ENCODE peak calls at places on chromosomes 6 and 20, in four cellular contexts. K, I, M and G are unnamed samples.

GRCh38 chr20:59992531-59992930 is 34.3 kb downstream of the CDH26 start:
- DNase-seq in I (no peak), K (no peak), M (peak), G (peak)

GRCh38 chr20:20215976-20216727 is 151.8 kb upstream of the INSM1 start:
- DNase-seq in M (no peak), K (peak), I (peak), G (no peak)

GRCh38 chr6:42431877-42432276 is 19.8 kb downstream of the TRERF1 start:
- DNase-seq in I (no peak), K (no peak), M (no peak), G (no peak)

GRCh38 chr6:146670161-146670560 is 71.4 kb downstream of the ADGB start:
- DNase-seq in K (no peak), I (no peak), M (peak), G (no peak)

GRCh38 chr20:38497246-38497645 is 24.6 kb downstream of the RALGAPB start:
- DNase-seq in K (no peak), I (no peak), M (peak), G (no peak)

GRCh38 chr6:116963972-116964371 is 86.9 kb downstream of the RFX6 start:
- DNase-seq in K (no peak), I (no peak), M (no peak), G (no peak)

GRCh38 chr6:48826884-48827701 is 636.0 kb downstream of the MMUT start:
- DNase-seq in I (peak), M (peak), K (no peak), G (peak)

GRCh38 chr6:157047951-157048350 is 270.8 kb downstream of the ARID1B start:
- DNase-seq in K (no peak), I (no peak), M (peak), G (peak)

GRCh38 chr6:41214559-41215238 is 13.4 kb upstream of the TREML4 start:
- DNase-seq in M (no peak), I (no peak), K (no peak), G (no peak)

GRCh38 chr20:63856111-63856511 is 5.2 kb upstream of the ABHD16B start:
- DNase-seq in M (no peak), K (no peak), I (no peak), G (no peak)

GRCh38 chr6:155404937-155405336 is 50.7 kb downstream of the NOX3 start:
- DNase-seq in K (no peak), M (no peak), I (no peak), G (no peak)

GRCh38 chr20:61842011-61842410 is 223.7 kb downstream of the TAF4 start:
- DNase-seq in I (no peak), K (no peak), M (no peak), G (no peak)

GRCh38 chr6:82364087-82365010 is 732 bp downstream of the TPBG start:
- DNase-seq in K (peak), M (peak), I (peak), G (peak)

GRCh38 chr6:150537481-150537880 is 62.2 kb upstream of the PLEKHG1 start:
- DNase-seq in K (no peak), M (no peak), I (no peak), G (no peak)

GRCh38 chr6:43060034-43060754 is 763 bp downstream of the KLC4 start:
- DNase-seq in K (no peak), I (no peak), M (no peak), G (no peak)

GRCh38 chr6:139855741-139856206 is 481.3 kb upstream of the CITED2 start:
- DNase-seq in I (no peak), M (peak), K (no peak), G (peak)

GRCh38 chr6:42978487-42978792 is 541 bp downstream of the PEX6 start:
- DNase-seq in K (peak), M (no peak), I (peak), G (peak)

GRCh38 chr20:10357974-10358373 is 76.0 kb downstream of the MKKS start:
- DNase-seq in K (no peak), I (no peak), M (peak), G (peak)

GRCh38 chr6:6003334-6004146 is 3.2 kb downstream of the NRN1 start:
- DNase-seq in M (no peak), I (peak), K (peak), G (no peak)

GRCh38 chr6:112877134-112878100 is 530.3 kb downstream of the RFPL4B start:
- DNase-seq in I (no peak), M (peak), K (no peak), G (peak)

GRCh38 chr6:112337209-112337638 is 9.9 kb upstream of the RFPL4B start:
- DNase-seq in K (peak), I (peak), M (peak), G (peak)

GRCh38 chr6:66496659-66497058 is 789.6 kb upstream of the EYS start:
- DNase-seq in M (no peak), I (no peak), K (no peak), G (no peak)

GRCh38 chr20:52124821-52125220 is 66.8 kb downstream of the ZFP64 start:
- DNase-seq in K (no peak), I (no peak), M (no peak), G (no peak)

GRCh38 chr6:111552241-111552744 is 53.4 kb downstream of the TRAF3IP2 start:
- DNase-seq in I (no peak), M (peak), K (peak), G (peak)

GRCh38 chr6:72783667-72784066 is 161.8 kb downstream of the KCNQ5 start:
- DNase-seq in M (peak), K (no peak), I (no peak), G (peak)

GRCh38 chr6:51466427-51466826 is 621.0 kb downstream of the PKHD1 start:
- DNase-seq in K (no peak), M (no peak), I (no peak), G (no peak)

GRCh38 chr6:26250806-26251075 is 114.3 kb upstream of the BTN3A2 start:
- DNase-seq in M (peak), K (no peak), I (no peak), G (no peak)

GRCh38 chr20:63522981-63523611 is 2.5 kb downstream of the PPDPF start:
- DNase-seq in I (no peak), K (no peak), M (no peak), G (no peak)

GRCh38 chr20:41697861-41698559 is 79.8 kb upstream of the CHD6 start:
- DNase-seq in I (peak), M (peak), K (no peak), G (peak)

GRCh38 chr6:498795-499231 is 107.3 kb downstream of the IRF4 start:
- DNase-seq in I (peak), K (no peak), M (peak), G (no peak)

GRCh38 chr20:2297352-2297717 is 1.5 kb downstream of the TGM3 start:
- DNase-seq in I (no peak), M (no peak), K (no peak), G (no peak)

GRCh38 chr6:36839819-36840379 is 655 bp upstream of the CPNE5 start:
- DNase-seq in I (peak), M (no peak), K (peak), G (no peak)

GRCh38 chr6:15386756-15387112 is 140.9 kb downstream of the JARID2 start:
- DNase-seq in M (no peak), K (no peak), I (no peak), G (no peak)

GRCh38 chr6:4021862-4022715 is 56.8 kb downstream of the FAM217A start:
- DNase-seq in M (no peak), I (no peak), K (no peak), G (no peak)

GRCh38 chr6:47047479-47048411 is 5.6 kb upstream of the ADGRF1 start:
- DNase-seq in M (peak), I (peak), K (peak), G (peak)

DNA sequence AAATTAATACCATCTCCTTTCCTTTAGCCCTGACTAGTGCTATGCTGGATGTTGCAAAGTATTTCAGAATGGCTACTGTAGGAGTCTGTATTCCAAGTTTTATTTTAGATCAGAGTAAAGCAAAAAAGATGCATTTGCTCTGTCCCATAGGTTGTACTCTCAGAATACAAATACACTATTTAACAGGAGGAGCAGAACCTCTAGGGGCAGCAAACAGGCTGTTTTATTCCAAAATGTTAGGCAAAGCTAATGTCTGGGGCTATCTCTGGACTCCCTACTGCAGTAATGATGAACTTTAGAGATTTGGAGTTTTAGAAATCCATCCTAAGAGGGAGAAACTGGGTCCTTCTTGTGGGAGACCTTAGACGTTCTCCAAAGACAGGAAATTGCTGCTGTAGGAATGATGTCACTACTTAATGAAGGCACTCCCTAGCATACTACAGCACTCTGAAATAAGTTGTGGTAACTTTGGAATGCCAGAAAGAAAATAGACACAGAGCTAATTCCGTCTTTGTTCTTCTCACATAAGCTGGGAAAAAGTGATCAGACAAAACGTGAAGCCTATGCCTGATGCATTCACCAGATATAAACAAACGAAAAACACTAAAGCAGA is 392.4 kb upstream of the HS3ST5 start:
- DNase-seq in M (no peak), K (no peak), I (no peak), G (no peak)
- TF ChIP-seq CTCF in M (no peak), K (no peak), I (no peak), G (no peak)

GRCh38 chr6:69231983-69232382 is 564.8 kb downstream of the LMBRD1 start:
- DNase-seq in K (no peak), I (no peak), M (no peak), G (no peak)
- H3K4me3 ChIP-seq in K (no peak), I (no peak), M (no peak), G (no peak)

GRCh38 chr6:83518946-83519489 is 6.7 kb downstream of the PRSS35 start:
- DNase-seq in K (no peak), I (no peak), M (peak), G (peak)
- TF ChIP-seq CTCF in K (peak), I (peak), M (peak), G (peak)

GRCh38 chr6:31730631-31731086 is 1.6 kb upstream of the DDAH2 start:
- DNase-seq in M (no peak), I (no peak), K (no peak), G (no peak)
- H3K4me3 ChIP-seq in M (no peak), I (no peak), K (peak), G (no peak)

GRCh38 chr6:38937839-38938613 is 110.6 kb upstream of the GLP1R start:
- DNase-seq in M (no peak), I (no peak), K (no peak), G (no peak)

GRCh38 chr6:38944655-38945279 is 103.8 kb upstream of the GLP1R start:
- DNase-seq in K (no peak), M (no peak), I (no peak), G (no peak)

GRCh38 chr6:38938741-38939140 is 109.8 kb upstream of the GLP1R start:
- DNase-seq in M (no peak), K (no peak), I (no peak), G (no peak)

GRCh38 chr6:38942442-38942841 is 106.1 kb upstream of the GLP1R start:
- DNase-seq in K (no peak), M (no peak), I (no peak), G (no peak)

DNA sequence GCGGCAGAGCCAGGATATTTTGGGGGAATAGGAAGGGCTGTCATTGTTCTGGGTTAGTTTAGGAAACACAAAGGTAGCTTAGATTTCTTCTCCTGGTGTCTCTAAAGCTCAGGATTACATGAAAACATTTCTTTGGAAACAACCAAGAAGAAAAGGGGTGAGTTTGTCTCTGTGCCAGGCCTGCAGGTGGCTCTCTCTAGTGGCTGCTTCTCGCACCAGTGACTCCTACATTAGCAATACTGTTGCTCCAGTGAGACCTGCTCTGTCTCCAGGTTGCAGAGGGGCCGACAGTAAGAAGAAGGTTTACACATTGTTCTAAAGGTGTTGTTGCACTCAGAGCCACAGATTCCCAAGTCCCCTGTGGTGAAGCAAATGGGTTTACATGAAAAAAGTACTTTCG is 104.6 kb upstream of the GLP1R start:
- DNase-seq in M (no peak), K (no peak), I (no peak), G (no peak)
- TF ChIP-seq CTCF in M (no peak), K (no peak), I (peak), G (no peak)